ENCODE peak calls at places on chromosomes 7 and 10, in seven cellular contexts. X is amniotic epithelial cell, M is HEK293T, E is ecto neural progenitor cell, A is foreskin melanocyte, F is ACHN, K is RPMI8226. I is an unnamed sample.

GRCh38 chr10:46282460-46283216 is 4.2 kb upstream of the ANTXRL start:
- DNase-seq in K (peak; percentile 44), X (peak; percentile 70), M (peak; percentile 62), F (peak; percentile 61), E (peak; percentile 70), A (peak; percentile 48), I (peak; percentile 86)

GRCh38 chr7:74059681-74060588 is 23.7 kb upstream of the LIMK1 start:
- DNase-seq in F (peak; percentile 60), K (no peak), E (no peak), M (no peak), X (no peak), A (no peak), I (no peak)

GRCh38 chr10:132452216-132452650 is 55.2 kb downstream of the PWWP2B start:
- DNase-seq in M (no peak), F (no peak), A (no peak), E (no peak), X (no peak), K (no peak), I (no peak)

GRCh38 chr7:37765872-37766525 is 82.4 kb upstream of the NME8 start:
- DNase-seq in M (no peak), K (no peak), X (no peak), E (no peak), F (no peak), A (no peak), I (no peak)

GRCh38 chr10:69340695-69341094 is 62.4 kb downstream of the HK1 start:
- DNase-seq in M (no peak), E (no peak), K (no peak), F (no peak), A (no peak), X (peak; percentile 50), I (no peak)

GRCh38 chr7:40749877-40750276 is 615.1 kb downstream of the SUGCT start:
- DNase-seq in M (no peak), K (no peak), A (no peak), E (no peak), F (no peak), X (peak; percentile 12), I (no peak)

GRCh38 chr10:86198271-86198670 is 168.3 kb downstream of the GRID1 start:
- DNase-seq in X (no peak), A (no peak), F (no peak), K (no peak), M (no peak), E (no peak), I (no peak)

GRCh38 chr7:37234928-37235327 is 213.7 kb downstream of the ELMO1 start:
- DNase-seq in A (no peak), X (no peak), F (peak; percentile 35), K (peak; percentile 47), E (no peak), M (peak; percentile 25), I (peak; percentile 47)

GRCh38 chr10:132296671-132297443 is 10.9 kb downstream of the STK32C start:
- DNase-seq in K (no peak), E (no peak), M (no peak), X (no peak), A (no peak), F (no peak), I (no peak)

GRCh38 chr7:13949939-13950338 is 39.5 kb downstream of the ETV1 start:
- DNase-seq in E (no peak), F (no peak), A (no peak), X (no peak), K (no peak), M (no peak), I (no peak)

GRCh38 chr7:5687936-5688673 is 93.4 kb downstream of the RNF216 start:
- DNase-seq in F (no peak), A (no peak), M (no peak), E (no peak), K (no peak), X (no peak), I (no peak)

GRCh38 chr10:80504897-80505465 is 32.7 kb upstream of the SH2D4B start:
- DNase-seq in M (no peak), A (no peak), F (no peak), K (no peak), X (peak; percentile 15), E (no peak), I (no peak)

GRCh38 chr7:78161781-78162180 is 363.2 kb downstream of the PHTF2 start:
- DNase-seq in E (no peak), M (no peak), F (no peak), X (no peak), K (no peak), A (peak; percentile 27), I (no peak)

GRCh38 chr10:78781251-78781913 is 287.4 kb upstream of the ZMIZ1 start:
- DNase-seq in M (no peak), F (no peak), K (no peak), E (no peak), A (no peak), X (no peak), I (no peak)

GRCh38 chr10:97656777-97657176 is 16.3 kb downstream of the PI4K2A start:
- DNase-seq in E (no peak), M (no peak), X (no peak), K (no peak), A (no peak), F (no peak), I (no peak)

GRCh38 chr7:77415474-77415821 is 701 bp downstream of the GSAP start:
- DNase-seq in E (no peak), M (no peak), F (peak; percentile 21), K (no peak), X (no peak), A (no peak), I (peak; percentile 28)

GRCh38 chr7:43198599-43199090 is 86.2 kb downstream of the HECW1 start:
- DNase-seq in A (no peak), M (no peak), K (no peak), X (no peak), E (no peak), F (no peak), I (no peak)

GRCh38 chr10:90484518-90484917 is 373.3 kb downstream of the HTR7 start:
- DNase-seq in F (no peak), E (no peak), X (peak; percentile 6), M (no peak), A (no peak), K (no peak), I (no peak)

GRCh38 chr7:2166625-2167280 is 66.0 kb downstream of the MAD1L1 start:
- DNase-seq in M (no peak), F (no peak), X (no peak), A (peak; percentile 55), K (no peak), E (peak; percentile 44), I (no peak)

GRCh38 chr10:132469197-132469942 is 68.2 kb upstream of the INPP5A start:
- DNase-seq in E (no peak), F (no peak), K (no peak), X (no peak), A (no peak), M (no peak), I (no peak)

GRCh38 chr10:30111340-30111980 is 52.1 kb upstream of the JCAD start:
- DNase-seq in A (no peak), K (no peak), M (no peak), E (no peak), F (no peak), X (peak; percentile 41), I (no peak)

GRCh38 chr7:584122-584465 is 64.4 kb upstream of the PDGFA start:
- DNase-seq in E (no peak), A (no peak), F (no peak), K (no peak), X (no peak), M (no peak), I (no peak)

GRCh38 chr10:100827819-100828743 is 82.7 kb downstream of the PAX2 start:
- DNase-seq in X (no peak), F (no peak), A (no peak), M (no peak), K (peak; percentile 40), E (peak; percentile 85), I (peak; percentile 74)

GRCh38 chr7:83925860-83926259 is 268.7 kb downstream of the SEMA3A start:
- DNase-seq in E (no peak), A (no peak), K (no peak), X (no peak), M (no peak), F (no peak), I (no peak)

GRCh38 chr7:25553580-25554274 is 325.4 kb upstream of the NPVF start:
- DNase-seq in F (no peak), A (no peak), X (peak; percentile 13), E (no peak), M (no peak), K (no peak), I (no peak)

I was measured in hepatocyte.